ENCODE peak calls at places on chromosomes 12 and 14, in four cellular contexts. V is CD8-positive, alpha-beta T cell; W is GM12864; L is NCI-H1092. N is an unnamed sample.

GRCh38 chr14:86934196-86934595 is 1058.8 kb downstream of the GALC start:
- DNase-seq in V (no peak), W (no peak), L (no peak), N (no peak)

GRCh38 chr14:53894456-53894855 is 62.2 kb downstream of the BMP4 start:
- DNase-seq in V (no peak), W (peak), L (no peak), N (no peak)

GRCh38 chr14:60771117-60771516 is 36.6 kb downstream of the MNAT1 start:
- DNase-seq in V (no peak), W (no peak), L (no peak), N (no peak)

GRCh38 chr12:127655691-127656090 is 611.3 kb upstream of the TMEM132C start:
- DNase-seq in V (no peak), W (no peak), L (no peak), N (no peak)

GRCh38 chr14:102207831-102208365 is 68.2 kb downstream of the WDR20 start:
- DNase-seq in V (no peak), W (no peak), L (no peak), N (no peak)

GRCh38 chr14:31877333-31877798 is 199.7 kb upstream of the ARHGAP5 start:
- DNase-seq in V (no peak), W (no peak), L (no peak), N (no peak)

GRCh38 chr14:60356921-60357550 is 108.0 kb downstream of the PPM1A start:
- DNase-seq in V (no peak), W (no peak), L (peak), N (no peak)

GRCh38 chr14:100147181-100147631 is 12.2 kb downstream of the DEGS2 start:
- DNase-seq in V (peak), W (no peak), L (no peak), N (peak)

GRCh38 chr14:72745546-72745945 is 148.4 kb downstream of the DPF3 start:
- DNase-seq in V (no peak), W (no peak), L (no peak), N (no peak)

GRCh38 chr12:131800594-131801135 is 27.5 kb upstream of the MMP17 start:
- DNase-seq in V (no peak), W (no peak), L (no peak), N (no peak)

GRCh38 chr12:33052141-33053051 is 155.8 kb upstream of the PKP2 start:
- DNase-seq in V (no peak), W (no peak), L (no peak), N (no peak)

GRCh38 chr12:3658327-3659163 is 94.4 kb downstream of the CRACR2A start:
- DNase-seq in V (peak), W (no peak), L (no peak), N (no peak)

N was measured in Peyer's patch.